ENCODE peak calls at places on chromosomes 7 and 10, in nine cellular contexts. B is aorta; L is Peyer's patch; X is sigmoid colon; A is GM23248; O is right atrium auricular region; Q is CD8-positive, alpha-beta memory T cell; H is adrenal gland; Z is kidney. C is an unnamed sample.

GRCh38 chr7:6559896-6560295 is 8.6 kb upstream of the GRID2IP start:
- DNase-seq in A (no peak), B (no peak), Z (no peak), Q (no peak), H (no peak), L (no peak), X (no peak), O (no peak), C (no peak)

GRCh38 chr10:42809670-42810069 is 27.1 kb downstream of the BMS1 start:
- DNase-seq in X (no peak), L (no peak), Z (no peak), O (no peak), H (no peak), B (no peak), Q (no peak), A (no peak), C (no peak)

GRCh38 chr10:121627810-121628209 is 29.6 kb upstream of the FGFR2 start:
- DNase-seq in B (no peak), Q (no peak), X (peak), L (no peak), Z (no peak), O (no peak), A (peak), H (no peak), C (no peak)

GRCh38 chr7:98133621-98134266 is 27.1 kb downstream of the LMTK2 start:
- DNase-seq in L (no peak), B (no peak), Q (no peak), Z (no peak), A (peak), H (no peak), O (no peak), X (no peak), C (peak)

GRCh38 chr10:50497758-50498157 is 126.0 kb downstream of the SGMS1 start:
- DNase-seq in Q (no peak), X (no peak), O (no peak), B (no peak), A (peak), L (no peak), H (no peak), Z (no peak), C (no peak)

GRCh38 chr10:68560201-68560915 is at the start of gene TET1:
- DNase-seq in A (peak), O (no peak), B (peak), Z (peak), L (peak), X (peak), H (peak), Q (no peak), C (no peak)

GRCh38 chr10:788796-789748 is 99.6 kb upstream of the DIP2C start:
- DNase-seq in O (peak), X (peak), L (peak), B (peak), H (peak), Z (peak), A (peak), Q (no peak), C (peak)

GRCh38 chr10:118798186-118798811 is 43.5 kb upstream of the CACUL1 start:
- DNase-seq in O (no peak), L (peak), Z (no peak), A (peak), Q (no peak), H (no peak), X (no peak), B (no peak), C (no peak)

GRCh38 chr7:141221007-141221612 is 147.2 kb downstream of the TMEM178B start:
- DNase-seq in O (no peak), H (no peak), X (no peak), A (no peak), Z (no peak), L (no peak), Q (no peak), B (no peak), C (no peak)

DNA sequence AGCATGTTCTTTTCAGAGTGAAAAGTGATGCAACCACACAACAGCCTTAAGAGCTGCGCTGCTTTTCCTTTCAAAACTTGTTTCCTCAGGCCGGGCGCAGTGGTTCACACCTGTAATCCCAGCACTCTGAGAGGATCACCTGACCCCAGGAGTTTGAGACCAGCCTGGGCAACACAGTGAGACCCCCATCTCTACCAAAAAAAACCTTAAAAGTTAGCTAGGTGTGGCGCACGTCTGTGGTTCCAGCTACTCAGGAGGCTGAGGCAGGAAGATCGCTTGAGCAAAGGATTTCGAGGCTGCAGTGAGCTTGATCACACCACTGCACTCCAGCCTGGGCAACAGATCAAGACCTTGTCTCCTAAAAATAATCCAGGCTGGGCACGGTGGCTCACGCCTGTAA is 2.0 kb downstream of the COX19 start:
- DNase-seq in O (no peak), A (no peak), L (no peak), Z (no peak), B (no peak), H (no peak), X (no peak), Q (no peak), C (no peak)
- H3K4me3 ChIP-seq in O (no peak), A (peak), L (no peak), Z (no peak), B (no peak), H (no peak), X (no peak), Q (no peak), C (no peak)

GRCh38 chr10:79349766-79350406 is 2.6 kb downstream of the PPIF start:
- DNase-seq in A (no peak), H (peak), Q (no peak), X (no peak), B (peak), L (no peak), O (peak), Z (peak), C (no peak)

GRCh38 chr10:79352035-79352595 is 4.8 kb downstream of the PPIF start:
- DNase-seq in Z (peak), H (no peak), O (no peak), B (peak), X (no peak), Q (no peak), L (no peak), A (no peak), C (no peak)

GRCh38 chr10:79351332-79351731 is 4.1 kb downstream of the PPIF start:
- DNase-seq in X (no peak), B (peak), O (no peak), A (no peak), L (peak), H (peak), Z (peak), Q (no peak), C (no peak)

GRCh38 chr10:79349072-79349491 is 1.8 kb downstream of the PPIF start:
- DNase-seq in B (peak), L (no peak), Q (no peak), Z (no peak), A (no peak), H (no peak), X (no peak), O (peak), C (no peak)

GRCh38 chr10:79350407-79351154 is 3.3 kb downstream of the PPIF start:
- DNase-seq in L (no peak), O (peak), B (peak), X (no peak), Q (no peak), Z (no peak), A (no peak), H (peak), C (no peak)
- H3K27ac ChIP-seq in L (no peak), O (no peak), B (no peak), X (no peak), Q (no peak), Z (no peak), A (no peak), H (peak), C (no peak)

GRCh38 chr10:49186613-49187012 is 1.6 kb downstream of the TMEM273 start:
- DNase-seq in Z (no peak), A (no peak), X (no peak), B (no peak), Q (no peak), H (no peak), L (no peak), O (no peak), C (no peak)

GRCh38 chr10:49182776-49183175 is 5.4 kb downstream of the TMEM273 start:
- DNase-seq in X (no peak), B (no peak), H (no peak), A (no peak), Z (no peak), Q (no peak), O (no peak), L (no peak), C (no peak)

GRCh38 chr10:49184642-49185111 is 3.5 kb downstream of the TMEM273 start:
- DNase-seq in A (no peak), L (peak), O (peak), H (no peak), B (no peak), Z (no peak), Q (no peak), X (no peak), C (no peak)

GRCh38 chr10:49185213-49185612 is 3.0 kb downstream of the TMEM273 start:
- DNase-seq in Q (no peak), Z (no peak), H (no peak), L (no peak), X (no peak), B (no peak), O (no peak), A (no peak), C (no peak)

DNA sequence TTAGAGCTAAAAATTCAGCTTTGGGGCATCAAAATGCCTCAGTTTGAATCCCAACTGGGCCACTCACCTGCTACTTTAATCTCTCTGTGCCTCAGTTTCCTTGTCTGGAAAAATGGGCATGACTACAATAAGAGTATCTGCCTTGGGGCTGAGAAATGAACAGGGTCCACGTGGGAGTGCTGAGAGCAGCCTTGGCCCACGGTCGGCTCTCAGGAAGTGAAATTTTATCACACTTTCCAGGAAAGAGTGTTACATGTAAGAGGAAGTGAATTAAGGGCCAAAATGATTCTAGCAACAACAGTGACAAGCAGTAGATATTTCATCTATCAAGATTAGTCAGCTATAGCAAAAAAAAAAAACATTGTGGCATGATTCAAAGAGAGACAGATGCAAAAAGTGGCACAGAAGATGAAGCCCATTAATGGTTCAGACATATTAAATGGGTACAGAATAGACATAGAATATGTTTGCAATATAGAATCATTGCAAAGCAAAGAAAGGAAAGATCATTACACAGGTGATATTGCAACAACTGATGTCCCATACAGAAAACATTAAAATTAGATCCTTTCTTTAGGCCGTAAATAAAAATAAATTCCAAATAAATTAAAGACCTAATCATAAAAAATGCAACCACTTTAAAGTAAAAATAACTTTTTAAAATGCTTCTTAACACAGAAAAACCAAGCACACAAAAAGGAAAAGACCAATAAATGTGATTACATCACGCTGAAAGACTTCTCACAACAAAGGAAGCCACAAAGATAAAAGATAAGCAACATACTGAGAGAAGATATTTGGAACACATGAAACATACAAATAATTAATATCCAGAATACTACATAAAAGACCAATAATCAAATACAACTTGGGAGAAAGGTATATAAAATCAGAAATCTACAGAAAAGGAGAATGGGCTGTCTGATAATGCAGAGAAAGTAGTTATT is 4.3 kb downstream of the TMEM273 start:
- DNase-seq in Z (no peak), X (no peak), B (peak), H (no peak), A (no peak), O (peak), L (no peak), Q (no peak), C (peak)
- H3K4me3 ChIP-seq in Z (no peak), X (no peak), B (no peak), H (no peak), A (no peak), O (no peak), L (no peak), Q (no peak), C (no peak)

DNA sequence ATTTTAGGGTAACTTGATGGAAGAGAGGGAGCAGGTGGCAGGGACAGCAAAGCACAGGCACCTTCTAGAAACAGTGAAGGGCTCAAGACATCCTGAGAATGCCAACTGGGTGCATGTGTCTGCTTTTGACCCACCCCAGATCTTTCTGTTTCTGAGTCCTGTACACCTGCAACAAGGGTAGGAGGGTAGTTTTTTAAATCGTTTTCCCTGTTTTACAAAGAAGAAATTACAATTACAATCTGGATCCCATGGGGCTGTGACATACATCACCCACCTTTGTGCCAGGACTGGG is 19.7 kb downstream of the KLF6 start:
- DNase-seq in B (no peak), H (no peak), Q (no peak), L (no peak), X (no peak), A (no peak), Z (no peak), O (no peak), C (no peak)
- H3K27ac ChIP-seq in B (no peak), H (no peak), Q (no peak), L (peak), X (no peak), A (no peak), Z (no peak), O (no peak), C (no peak)

GRCh38 chr10:4280481-4281206 is 495.6 kb upstream of the KLF6 start:
- DNase-seq in B (no peak), Z (no peak), H (no peak), X (no peak), L (no peak), A (peak), O (no peak), Q (no peak), C (no peak)
- H3K4me3 ChIP-seq in B (no peak), Z (no peak), H (no peak), X (no peak), L (no peak), A (no peak), O (no peak), Q (no peak), C (no peak)

GRCh38 chr7:112537822-112538221 is 57.0 kb downstream of the LSMEM1 start:
- DNase-seq in X (no peak), Q (no peak), L (no peak), H (no peak), B (no peak), Z (no peak), A (no peak), O (no peak), C (no peak)
- H3K27ac ChIP-seq in X (no peak), Q (no peak), L (no peak), H (no peak), B (no peak), Z (no peak), A (no peak), O (no peak), C (no peak)

DNA sequence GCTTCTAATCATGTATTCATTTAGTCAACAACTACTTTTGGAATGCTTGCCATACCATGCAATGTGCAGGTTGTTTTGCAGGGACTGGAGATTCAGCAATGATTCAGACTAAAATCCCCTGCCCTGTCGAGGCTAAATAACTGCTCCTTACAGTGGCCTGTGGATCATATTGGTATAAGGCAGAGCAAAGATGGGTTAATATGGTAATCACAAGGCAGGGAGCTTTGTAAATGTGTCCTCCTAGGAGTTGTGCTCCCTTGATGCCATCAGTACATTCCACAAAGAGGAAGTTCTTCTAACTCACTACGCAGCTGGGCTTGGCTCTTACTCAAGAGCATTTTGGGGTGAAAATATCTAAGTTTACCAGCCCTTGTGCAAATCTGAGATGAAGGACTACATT is 615 bp upstream of the IFIT2 start:
- DNase-seq in X (no peak), A (peak), Z (no peak), H (peak), B (peak), O (no peak), L (peak), Q (no peak), C (peak)
- H3K4me3 ChIP-seq in X (peak), A (peak), Z (peak), H (no peak), B (peak), O (peak), L (peak), Q (peak), C (no peak)

C was measured in small intestine.